ENCODE peak calls at places on chromosomes 7 and 10, in four cellular contexts. G, S, Y and T are unnamed samples.

GRCh38 chr10:124997791-124998623 is 56.1 kb downstream of the ZRANB1 start:
- DNase-seq in G (no peak), S (no peak), Y (no peak), T (no peak)

GRCh38 chr10:37710831-37711616 is 146.4 kb downstream of the ZNF248 start:
- DNase-seq in G (no peak), S (no peak), Y (no peak), T (no peak)

GRCh38 chr10:99996934-99997648 is 12.7 kb downstream of the DNMBP start:
- DNase-seq in G (no peak), S (no peak), Y (no peak), T (no peak)

GRCh38 chr10:131574707-131575430 is 263.3 kb upstream of the TCERG1L start:
- DNase-seq in G (no peak), S (no peak), Y (no peak), T (no peak)

GRCh38 chr10:100637785-100638184 is 102.0 kb downstream of the HIF1AN start:
- DNase-seq in G (peak; percentile 2), S (no peak), Y (no peak), T (no peak)

GRCh38 chr10:99788598-99789259 is 6.3 kb downstream of the ABCC2 start:
- DNase-seq in G (no peak), S (no peak), Y (no peak), T (peak; percentile 98)

GRCh38 chr7:18786796-18787195 is 291.2 kb downstream of the HDAC9 start:
- DNase-seq in G (no peak), S (no peak), Y (no peak), T (no peak)

GRCh38 chr7:94588090-94588489 is 67.8 kb downstream of the SGCE start:
- DNase-seq in G (no peak), S (no peak), Y (no peak), T (no peak)

GRCh38 chr7:151914051-151914450 is 37.1 kb upstream of the PRKAG2 start:
- DNase-seq in G (no peak), S (no peak), Y (no peak), T (no peak)

GRCh38 chr10:124288928-124289921 is 129.5 kb downstream of the OAT start:
- DNase-seq in G (no peak), S (no peak), Y (no peak), T (no peak)

GRCh38 chr7:139693651-139694388 is 84.0 kb downstream of the HIPK2 start:
- DNase-seq in G (no peak), S (no peak), Y (no peak), T (no peak)

GRCh38 chr10:98006266-98006665 is 24.2 kb downstream of the CRTAC1 start:
- DNase-seq in G (no peak), S (no peak), Y (no peak), T (no peak)

GRCh38 chr10:77873558-77874380 is 52.8 kb downstream of the DLG5 start:
- DNase-seq in G (peak; percentile 23), S (peak; percentile 31), Y (peak; percentile 41), T (peak; percentile 79)

GRCh38 chr10:116688241-116688711 is 54.1 kb downstream of the HSPA12A start:
- DNase-seq in G (peak; percentile 27), S (no peak), Y (no peak), T (peak; percentile 27)

GRCh38 chr7:137789215-137789899 is 57.4 kb downstream of the DGKI start:
- DNase-seq in G (no peak), S (no peak), Y (no peak), T (no peak)

GRCh38 chr7:36119005-36119711 is 33.9 kb upstream of the EEPD1 start:
- DNase-seq in G (peak; percentile 98), S (no peak), Y (no peak), T (peak; percentile 100)

GRCh38 chr10:99605351-99605750 is 14.9 kb downstream of the SLC25A28 start:
- DNase-seq in G (no peak), S (no peak), Y (no peak), T (no peak)